ENCODE peak calls at places on chromosomes 2 and 18, in four cellular contexts. L is foreskin fibroblast, X is NCI-H2081, D is kidney epithelial cell. K is an unnamed sample.

GRCh38 chr2:231563378-231563961 is 29.2 kb upstream of the TEX44 start:
- DNase-seq in L (peak; percentile 84), X (peak; percentile 56), D (no peak), K (peak; percentile 45)

GRCh38 chr2:72236445-72237067 is 88.9 kb upstream of the CYP26B1 start:
- DNase-seq in L (peak; percentile 71), X (no peak), D (peak; percentile 21), K (peak; percentile 85)

GRCh38 chr2:172701250-172701649 is 34.4 kb upstream of the RAPGEF4 start:
- DNase-seq in L (peak; percentile 94), X (no peak), D (peak; percentile 25), K (peak; percentile 40)

GRCh38 chr2:19785867-19786266 is 115.9 kb downstream of the TTC32 start:
- DNase-seq in L (no peak), X (no peak), D (no peak), K (no peak)

GRCh38 chr2:207587305-207587704 is 37.9 kb downstream of the METTL21A start:
- DNase-seq in L (no peak), X (no peak), D (no peak), K (no peak)

GRCh38 chr2:44479127-44479887 is 117.6 kb downstream of the CAMKMT start:
- DNase-seq in L (peak; percentile 89), X (peak; percentile 91), D (peak; percentile 43), K (peak; percentile 83)

GRCh38 chr18:23433360-23433759 is 19.7 kb upstream of the RIOK3 start:
- DNase-seq in L (peak; percentile 28), X (no peak), D (no peak), K (no peak)

GRCh38 chr2:135009339-135009738 is 37.9 kb downstream of the MAP3K19 start:
- DNase-seq in L (no peak), X (no peak), D (no peak), K (no peak)

GRCh38 chr2:197309369-197310231 is 980 bp downstream of the ANKRD44 start:
- DNase-seq in L (peak; percentile 27), X (peak; percentile 12), D (no peak), K (no peak)

K was measured in fibroblast of gingiva.